ENCODE peak calls at places on chromosomes 12 and 14, in eight cellular contexts. U is lower lobe of right lung; B is activated T-cell treated with anti-CD3 and anti-CD28 coated beads for 1 hour; A is activated T-helper 1 cell treated with anti-CD3 and anti-CD28 coated beads, Interleukin-12 subunit alpha, Interleukin-12 subunit beta, Interleukin-2, Interleukin-4 antibody, amounts not matched to agents 30 ng/mL and 10 ng/mL and 1 ng/mL, durations not matched to agents 14 hours and 24 hours and 36 hours; D is progenitor cell of endocrine pancreas; M is neural crest cell; Z is aorta; I is stimulated activated naive CD4-positive, alpha-beta T cell. G is an unnamed sample.

GRCh38 chr12:56461235-56462159 is 6.9 kb upstream of the SPRYD4 start:
- DNase-seq in Z (no peak), B (no peak), M (no peak), U (no peak), A (no peak), D (no peak), I (no peak), G (no peak)

GRCh38 chr12:19927661-19928060 is 440.7 kb upstream of the PDE3A start:
- DNase-seq in A (no peak), U (no peak), D (no peak), B (no peak), I (no peak), Z (no peak), M (no peak), G (no peak)

GRCh38 chr12:44677724-44678123 is 198.4 kb downstream of the NELL2 start:
- DNase-seq in A (no peak), B (no peak), D (no peak), M (no peak), U (no peak), Z (no peak), I (no peak), G (no peak)

GRCh38 chr12:106976013-106976658 is 10.8 kb downstream of the MTERF2 start:
- DNase-seq in D (no peak), U (no peak), Z (no peak), I (no peak), M (no peak), A (no peak), B (no peak), G (no peak)

GRCh38 chr14:104086210-104086660 is 735 bp downstream of the ASPG start:
- DNase-seq in M (no peak), Z (no peak), U (peak; percentile 48), B (no peak), D (no peak), I (no peak), A (no peak), G (no peak)

GRCh38 chr14:103517626-103518415 is 4.8 kb downstream of the CKB start:
- DNase-seq in I (no peak), U (peak; percentile 54), A (no peak), B (no peak), D (no peak), M (no peak), Z (peak; percentile 79), G (no peak)

GRCh38 chr12:54394281-54394719 is 9.8 kb upstream of the ZNF385A start:
- DNase-seq in A (no peak), U (no peak), D (no peak), B (no peak), M (peak; percentile 60), I (no peak), Z (no peak), G (peak; percentile 61)

GRCh38 chr14:50023671-50024490 is 92.5 kb downstream of the VCPKMT start:
- DNase-seq in B (no peak), I (no peak), A (no peak), Z (no peak), U (no peak), M (no peak), D (no peak), G (no peak)

GRCh38 chr14:65096323-65097089 is 5.8 kb downstream of the MAX start:
- DNase-seq in A (no peak), D (no peak), I (no peak), B (no peak), M (no peak), Z (no peak), U (no peak), G (no peak)

GRCh38 chr14:65748796-65749195 is 336.3 kb downstream of the FUT8 start:
- DNase-seq in Z (no peak), M (no peak), A (no peak), U (no peak), B (no peak), I (no peak), D (no peak), G (no peak)

GRCh38 chr14:99506269-99506668 is 25.1 kb downstream of the CCNK start:
- DNase-seq in I (no peak), U (no peak), A (no peak), M (no peak), Z (no peak), B (no peak), D (no peak), G (no peak)

GRCh38 chr12:82176761-82177490 is 181.3 kb downstream of the CCDC59 start:
- DNase-seq in D (no peak), B (no peak), U (no peak), I (no peak), Z (no peak), A (no peak), M (no peak), G (no peak)

GRCh38 chr12:69966839-69967238 is 141.8 kb downstream of the MYRFL start:
- DNase-seq in A (no peak), I (no peak), M (no peak), Z (no peak), U (no peak), B (no peak), D (no peak), G (no peak)

GRCh38 chr12:96036765-96037455 is 1.5 kb upstream of the LTA4H start:
- DNase-seq in Z (no peak), I (no peak), U (no peak), A (no peak), D (no peak), B (no peak), M (no peak), G (no peak)

GRCh38 chr12:87676726-87677125 is 352.5 kb downstream of the C12orf50 start:
- DNase-seq in I (no peak), B (no peak), D (no peak), Z (no peak), M (no peak), A (no peak), U (no peak), G (no peak)

GRCh38 chr14:80388980-80389711 is 177.8 kb upstream of the DIO2 start:
- DNase-seq in M (no peak), U (no peak), Z (no peak), I (no peak), A (no peak), D (no peak), B (no peak), G (no peak)

GRCh38 chr12:110581951-110582285 is 1.2 kb downstream of the PPTC7 start:
- DNase-seq in Z (no peak), D (no peak), A (no peak), U (no peak), I (peak; percentile 45), B (no peak), M (no peak), G (no peak)

GRCh38 chr12:126936181-126936851 is 1330.7 kb upstream of the TMEM132C start:
- DNase-seq in I (no peak), Z (peak; percentile 75), D (no peak), A (no peak), B (no peak), M (no peak), U (no peak), G (no peak)

GRCh38 chr12:27237790-27238771 is 6.0 kb upstream of the STK38L start:
- DNase-seq in M (no peak), I (no peak), U (no peak), Z (no peak), A (peak; percentile 19), D (no peak), B (no peak), G (no peak)

GRCh38 chr14:68467425-68467824 is 325.4 kb downstream of the ZFP36L1 start:
- DNase-seq in I (no peak), B (no peak), D (no peak), Z (no peak), M (no peak), U (no peak), A (no peak), G (no peak)

GRCh38 chr14:23910081-23910875 is 43.3 kb upstream of the DHRS4 start:
- DNase-seq in M (peak; percentile 50), I (no peak), Z (no peak), D (peak; percentile 15), A (no peak), U (no peak), B (no peak), G (peak; percentile 65)

G was measured in HuH-7.5.